ENCODE peak calls at places on chromosomes 7 and 10, in eight cellular contexts. Z is DND-41, A is cardiac muscle cell, E is Karpas-422, N is body of pancreas, U is pancreas, D is mammary epithelial cell, T is small intestine. C is an unnamed sample. For H3K27me3 and H3K36me3, the result is how much of the 10 kb centered on the place peaks cover.

GRCh38 chr10:101829561-101830315 is 11.5 kb upstream of the OGA start:
- DNase-seq in Z (no peak), U (no peak), N (peak), E (peak), A (peak), D (no peak), T (no peak), C (peak)

GRCh38 chr10:10967029-10967428 is 50.6 kb upstream of the CELF2 start:
- DNase-seq in E (no peak), U (no peak), N (no peak), Z (no peak), A (no peak), D (no peak), T (no peak), C (no peak)

GRCh38 chr10:667096-667495 is 22.4 kb downstream of the DIP2C start:
- DNase-seq in U (no peak), A (no peak), D (no peak), T (no peak), E (no peak), Z (no peak), N (no peak), C (no peak)

GRCh38 chr10:72885953-72886352 is 7.6 kb upstream of the OIT3 start:
- DNase-seq in D (no peak), A (no peak), T (no peak), U (no peak), E (no peak), N (no peak), Z (no peak), C (no peak)

GRCh38 chr10:9681655-9682054 is 1336.0 kb upstream of the CELF2 start:
- DNase-seq in A (no peak), E (peak), N (no peak), U (no peak), D (no peak), Z (peak), T (no peak), C (no peak)

GRCh38 chr7:20488850-20489249 is 126.6 kb upstream of the ABCB5 start:
- DNase-seq in N (no peak), D (no peak), E (no peak), A (no peak), Z (no peak), T (no peak), U (no peak), C (no peak)

GRCh38 chr7:155431231-155431630 is 26.7 kb upstream of the EN2 start:
- DNase-seq in Z (no peak), U (no peak), N (no peak), A (no peak), E (no peak), T (no peak), D (no peak), C (no peak)

GRCh38 chr7:151978616-151979015 is 22.4 kb downstream of the GALNTL5 start:
- DNase-seq in E (no peak), A (no peak), U (no peak), Z (no peak), D (no peak), T (no peak), N (no peak), C (no peak)

GRCh38 chr7:69624431-69624830 is 26.2 kb downstream of the AUTS2 start:
- DNase-seq in U (no peak), N (no peak), D (no peak), Z (peak), T (no peak), A (no peak), E (no peak), C (no peak)

GRCh38 chr7:120337308-120337907 is 64.4 kb downstream of the KCND2 start:
- DNase-seq in N (no peak), Z (no peak), D (peak), U (no peak), A (peak), T (no peak), E (peak), C (no peak)

GRCh38 chr7:18590259-18590658 is 94.7 kb downstream of the HDAC9 start:
- DNase-seq in D (no peak), U (no peak), T (no peak), E (no peak), A (peak), N (no peak), Z (no peak), C (no peak)

GRCh38 chr10:121988361-121989324 is at the start of gene TACC2:
- DNase-seq in T (no peak), N (no peak), A (no peak), E (no peak), Z (no peak), U (no peak), D (no peak), C (no peak)

GRCh38 chr10:103276941-103277712 is at the start of gene INA:
- DNase-seq in D (peak), Z (peak), T (no peak), N (no peak), A (peak), E (no peak), U (no peak), C (peak)

GRCh38 chr10:103280505-103280904 is 3.6 kb downstream of the INA start:
- DNase-seq in N (no peak), E (no peak), T (no peak), U (no peak), Z (no peak), D (no peak), A (no peak), C (no peak)

GRCh38 chr10:103277713-103278299 is 868 bp downstream of the INA start:
- DNase-seq in A (no peak), T (no peak), Z (no peak), N (no peak), D (no peak), U (no peak), E (no peak), C (no peak)

GRCh38 chr10:103278424-103278823 is 1.5 kb downstream of the INA start:
- DNase-seq in U (no peak), Z (no peak), T (no peak), A (no peak), D (no peak), E (no peak), N (no peak), C (no peak)

DNA sequence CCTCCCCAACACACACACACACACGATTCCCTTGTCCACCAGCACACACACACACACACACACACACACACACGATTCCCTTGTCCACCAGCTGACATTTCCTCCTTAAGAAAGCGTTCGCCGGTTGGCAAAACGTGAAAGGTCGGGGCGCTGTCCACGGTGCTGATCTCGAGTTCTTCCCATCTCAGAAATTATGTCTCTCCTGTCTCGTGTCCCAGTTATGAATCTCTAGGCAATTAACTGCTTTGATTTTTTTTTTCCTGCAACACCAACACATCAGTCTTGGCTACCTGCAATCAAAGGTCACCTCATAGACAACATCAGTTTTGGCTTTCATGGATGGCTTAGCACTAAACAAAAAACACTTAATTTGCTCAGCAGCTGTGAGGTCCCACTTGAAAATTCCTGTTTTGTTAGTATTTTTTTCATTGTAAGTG is 1.9 kb downstream of the INA start:
- DNase-seq in Z (peak), U (peak), E (peak), N (peak), D (no peak), A (peak), T (peak), C (peak)
- H3K27me3 ChIP-seq in Z (under half), U (under half), E (under half), N (under half), D (under half), A (half or more), T (under half), C (under half)

GRCh38 chr10:17215782-17216122 is 12.3 kb upstream of the VIM start:
- DNase-seq in U (no peak), A (no peak), Z (no peak), E (no peak), N (no peak), T (no peak), D (no peak), C (no peak)
- H3K4me3 ChIP-seq in U (no peak), A (no peak), Z (no peak), E (no peak), N (no peak), T (no peak), D (no peak), C (no peak)

GRCh38 chr7:130197094-130197493 is 8.1 kb downstream of the TMEM209 start:
- DNase-seq in N (no peak), T (no peak), A (no peak), D (no peak), E (no peak), Z (no peak), U (no peak), C (no peak)

GRCh38 chr7:130205084-130205947 is at the start of gene TMEM209:
- DNase-seq in A (peak), U (peak), Z (peak), N (peak), D (peak), T (peak), E (peak), C (peak)

GRCh38 chr7:130196476-130196875 is 8.7 kb downstream of the TMEM209 start:
- DNase-seq in D (no peak), T (no peak), E (no peak), Z (no peak), A (no peak), U (no peak), N (no peak), C (no peak)

GRCh38 chr7:130207033-130207432 is 627 bp upstream of the SSMEM1 start:
- DNase-seq in E (peak), A (no peak), D (no peak), Z (no peak), N (no peak), T (no peak), U (no peak), C (no peak)

DNA sequence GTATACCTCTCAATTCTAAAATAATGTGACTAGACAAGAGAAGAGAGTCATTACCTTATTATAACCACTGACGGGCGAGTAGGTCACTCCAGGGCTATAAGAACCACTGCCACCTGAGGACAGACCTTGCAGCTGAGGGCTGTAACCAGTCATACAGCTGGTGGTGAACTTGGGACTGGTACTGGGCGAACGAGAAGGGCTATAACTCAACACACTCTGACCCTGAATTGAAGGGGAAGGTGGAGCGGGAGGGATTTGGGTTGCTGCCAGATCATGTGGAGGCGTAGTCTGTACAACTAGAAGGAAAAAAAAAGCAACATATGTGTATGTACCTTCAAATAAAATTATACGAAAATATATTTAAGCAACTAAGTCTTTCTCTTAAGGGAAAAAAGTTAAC is 3.4 kb downstream of the TMEM209 start:
- DNase-seq in N (no peak), T (peak), A (no peak), U (no peak), Z (no peak), D (no peak), E (no peak), C (no peak)
- H3K36me3 ChIP-seq in N (under half), T (under half), A (under half), U (under half), Z (half or more), D (under half), E (half or more), C (under half)

GRCh38 chr10:103281753-103282152 is 4.8 kb downstream of the INA start:
- DNase-seq in T (no peak), Z (peak), A (peak), N (no peak), U (no peak), E (no peak), D (no peak), C (no peak)

GRCh38 chr10:103273026-103273425 is 3.9 kb upstream of the INA start:
- DNase-seq in D (peak), T (no peak), Z (no peak), U (no peak), N (no peak), A (peak), E (no peak), C (no peak)

DNA sequence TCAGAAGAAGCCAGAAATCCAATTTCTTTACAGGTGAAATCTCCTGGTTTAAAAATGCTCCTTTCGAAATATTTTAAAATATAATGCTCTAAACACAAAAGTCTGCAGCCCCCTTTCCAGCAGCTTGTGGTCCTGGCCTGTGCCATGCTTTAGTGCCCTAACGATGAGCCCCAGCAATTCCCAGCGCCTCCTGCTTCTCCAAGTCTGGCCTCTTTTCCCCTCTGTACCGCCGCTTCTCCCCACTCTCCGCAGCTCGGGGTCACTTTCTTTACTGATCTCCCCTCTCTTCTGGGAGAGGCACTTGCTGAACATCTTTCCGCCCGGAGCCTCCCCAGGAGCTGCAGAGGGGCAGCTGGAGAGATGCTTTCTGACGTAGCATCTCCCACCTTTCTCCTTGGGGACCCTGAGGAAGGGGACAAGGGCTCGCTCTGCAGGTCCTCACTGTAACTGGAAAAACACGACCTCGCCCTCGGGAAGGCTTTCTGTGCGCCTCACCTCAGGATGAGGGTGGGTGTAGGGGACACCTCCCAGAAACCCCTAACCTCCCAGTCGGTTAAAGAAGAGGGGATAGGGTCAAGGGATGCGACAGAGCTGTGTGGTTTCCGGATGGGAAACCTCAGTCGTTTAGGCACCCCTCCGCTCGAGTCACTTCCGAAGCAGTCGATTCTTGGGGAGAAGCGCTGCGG is 544 bp upstream of the INA start:
- DNase-seq in D (no peak), A (no peak), U (no peak), Z (no peak), E (no peak), N (no peak), T (no peak), C (no peak)
- H3K27me3 ChIP-seq in D (under half), A (half or more), U (under half), Z (under half), E (under half), N (under half), T (under half), C (under half)